ENCODE peak calls at places on chromosomes 7 and 10, in nine cellular contexts. M is K562, P is fibroblast of lung, B is colonic mucosa, H is GM12878, J is mesendoderm, O is IMR-90, Q is PC-3, R is GM23248. X is an unnamed sample.

GRCh38 chr10:107579970-107580369 is 415.5 kb upstream of the SORCS1 start:
- DNase-seq in M (no peak), P (no peak), B (no peak), H (no peak), J (no peak), O (no peak), Q (peak; percentile 9), R (no peak), X (no peak)

GRCh38 chr7:148485618-148486017 is 104.9 kb upstream of the C7orf33 start:
- DNase-seq in M (no peak), P (no peak), B (peak; percentile 33), H (no peak), J (no peak), O (no peak), Q (peak; percentile 12), R (no peak), X (no peak)

GRCh38 chr7:142884285-142884637 is 1.3 kb downstream of the TRPV6 start:
- DNase-seq in M (no peak), P (no peak), B (no peak), H (no peak), J (no peak), O (no peak), Q (no peak), R (no peak), X (peak; percentile 28)

GRCh38 chr10:35854661-35855060 is 212.6 kb upstream of the FZD8 start:
- DNase-seq in M (no peak), P (no peak), B (no peak), H (no peak), J (no peak), O (peak; percentile 72), Q (no peak), R (peak; percentile 28), X (no peak)

GRCh38 chr7:38731195-38731594 is 100.0 kb upstream of the AMPH start:
- DNase-seq in M (no peak), P (no peak), B (no peak), H (no peak), J (no peak), O (peak; percentile 49), Q (no peak), R (peak; percentile 58), X (no peak)

GRCh38 chr10:7942311-7942710 is 112.2 kb upstream of the GATA3 start:
- DNase-seq in M (no peak), P (peak; percentile 56), B (no peak), H (no peak), J (no peak), O (peak; percentile 51), Q (no peak), R (no peak), X (no peak)

GRCh38 chr10:92699518-92700272 is 9.9 kb downstream of the HHEX start:
- DNase-seq in M (no peak), P (peak; percentile 55), B (peak; percentile 26), H (no peak), J (peak; percentile 78), O (peak; percentile 42), Q (peak; percentile 56), R (peak; percentile 60), X (peak; percentile 78)

GRCh38 chr7:73831656-73832579 is 1.1 kb downstream of the CLDN4 start:
- DNase-seq in M (no peak), P (no peak), B (peak; percentile 89), H (no peak), J (peak; percentile 93), O (no peak), Q (peak; percentile 87), R (no peak), X (peak; percentile 95)

GRCh38 chr7:140678816-140679130 is 6.0 kb downstream of the ADCK2 start:
- DNase-seq in M (no peak), P (no peak), B (no peak), H (no peak), J (no peak), O (no peak), Q (no peak), R (no peak), X (no peak)

GRCh38 chr10:110074986-110075664 is 67.3 kb downstream of the ADD3 start:
- DNase-seq in M (no peak), P (peak; percentile 87), B (no peak), H (no peak), J (peak; percentile 58), O (peak; percentile 94), Q (peak; percentile 35), R (peak; percentile 87), X (no peak)

DNA sequence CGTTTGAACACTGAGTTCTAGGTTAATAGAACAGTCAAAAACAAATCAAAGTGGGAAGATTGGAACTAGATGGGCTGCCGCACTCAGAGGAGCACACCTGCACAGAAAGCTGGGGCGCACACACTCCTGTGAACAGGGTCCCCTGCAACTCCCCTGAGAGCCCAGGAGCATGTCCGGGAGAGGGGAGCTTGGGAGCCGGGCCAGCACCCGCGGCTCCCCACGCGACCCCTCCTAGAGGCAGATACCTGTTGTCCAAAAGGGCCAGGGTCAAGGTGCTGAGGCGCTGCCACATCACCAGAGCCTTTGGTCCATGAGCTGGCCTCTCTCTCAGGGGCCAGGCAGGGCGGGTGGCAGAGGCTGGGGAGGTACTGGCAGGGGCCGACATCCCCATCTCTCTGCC is 5.6 kb downstream of the NKX6-2 start:
- DNase-seq in M (no peak), P (no peak), B (no peak), H (no peak), J (no peak), O (no peak), Q (no peak), R (no peak), X (no peak)
- H3K27me3 ChIP-seq in M (no peaks in the 10 kb centered on the region), P (peaks cover 10% of the 10 kb centered on the region), B (peaks cover 17% of the 10 kb centered on the region), H (no peaks in the 10 kb centered on the region), J (peaks cover 27% of the 10 kb centered on the region), O (peaks cover 23% of the 10 kb centered on the region), Q (no peaks in the 10 kb centered on the region), R (peaks cover 8% of the 10 kb centered on the region), X (peaks cover 40% of the 10 kb centered on the region)

GRCh38 chr10:94049911-94050310 is 56.2 kb downstream of the PLCE1 start:
- DNase-seq in M (no peak), P (no peak), B (no peak), H (no peak), J (no peak), O (no peak), Q (no peak), R (no peak), X (no peak)

GRCh38 chr10:94046152-94046551 is 52.4 kb downstream of the PLCE1 start:
- DNase-seq in M (no peak), P (no peak), B (no peak), H (no peak), J (no peak), O (no peak), Q (no peak), R (no peak), X (peak; percentile 60)

GRCh38 chr10:94043431-94043990 is 49.8 kb downstream of the PLCE1 start:
- DNase-seq in M (no peak), P (no peak), B (no peak), H (no peak), J (no peak), O (no peak), Q (peak; percentile 74), R (peak; percentile 66), X (no peak)

GRCh38 chr10:94042814-94043175 is 49.1 kb downstream of the PLCE1 start:
- DNase-seq in M (no peak), P (no peak), B (no peak), H (no peak), J (no peak), O (no peak), Q (no peak), R (peak; percentile 71), X (no peak)

DNA sequence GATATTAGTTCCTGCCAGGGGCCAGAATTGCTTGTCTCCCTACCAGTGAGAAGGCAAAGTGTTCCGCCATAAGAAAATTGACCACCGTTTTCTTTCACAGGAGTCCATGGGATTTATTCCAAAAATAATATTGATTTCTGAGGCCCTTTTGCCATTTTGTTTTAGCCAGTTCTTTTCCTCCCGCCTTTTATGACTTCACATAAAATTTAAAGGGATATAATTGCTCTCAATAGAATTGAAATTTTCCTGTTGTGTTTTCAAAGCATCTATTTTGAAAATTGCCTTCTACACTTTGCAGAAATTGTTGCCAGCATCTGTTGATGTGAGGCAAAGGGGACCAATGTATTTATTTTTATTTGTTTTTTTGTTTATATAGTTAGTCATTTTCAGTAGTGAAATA is 53.6 kb downstream of the PLCE1 start:
- DNase-seq in M (no peak), P (no peak), B (no peak), H (no peak), J (no peak), O (no peak), Q (no peak), R (no peak), X (no peak)
- H3K36me3 ChIP-seq in M (no peaks in the 10 kb centered on the region), P (no peaks in the 10 kb centered on the region), B (no peaks in the 10 kb centered on the region), H (no peaks in the 10 kb centered on the region), J (no peaks in the 10 kb centered on the region), O (no peaks in the 10 kb centered on the region), Q (no peaks in the 10 kb centered on the region), R (no peaks in the 10 kb centered on the region), X (peaks cover 11% of the 10 kb centered on the region)

GRCh38 chr10:33588974-33589600 is 254.6 kb upstream of the NRP1 start:
- DNase-seq in M (no peak), P (no peak), B (no peak), H (no peak), J (no peak), O (no peak), Q (no peak), R (no peak), X (no peak)
- H3K9ac ChIP-seq in M (no peak overlapping the region), P (no peak overlapping the region), B (no peak overlapping the region), H (no peak overlapping the region), J (no peak overlapping the region), O (no peak overlapping the region), Q (no peak overlapping the region), R (no peak overlapping the region), X (no peak overlapping the region)

DNA sequence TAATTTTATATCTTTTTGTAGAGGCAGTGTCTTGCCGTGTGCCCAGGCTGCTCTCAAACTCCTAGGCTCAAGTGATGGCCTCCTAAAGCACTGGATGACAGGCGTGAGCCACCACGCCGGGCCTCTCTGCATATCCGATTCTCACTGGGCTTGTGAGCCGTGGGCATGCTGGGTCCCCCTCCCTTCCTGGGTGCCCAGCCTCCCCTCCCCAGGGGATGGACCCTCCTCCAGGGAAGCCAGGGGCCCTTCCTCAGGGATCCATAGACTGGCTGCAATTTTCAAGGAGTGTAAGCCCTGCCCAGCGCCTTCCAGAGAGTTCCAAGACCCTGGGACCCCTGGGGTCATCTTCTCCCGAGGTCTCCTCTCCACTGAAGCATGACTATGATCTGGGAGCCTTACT is 23.7 kb upstream of the ELFN1 start:
- DNase-seq in M (no peak), P (no peak), B (no peak), H (no peak), J (no peak), O (no peak), Q (no peak), R (no peak), X (no peak)
- H3K27me3 ChIP-seq in M (no peaks in the 10 kb centered on the region), P (peaks cover 16% of the 10 kb centered on the region), B (peaks cover 3% of the 10 kb centered on the region), H (peaks cover 6% of the 10 kb centered on the region), J (no peaks in the 10 kb centered on the region), O (peaks cover 59% of the 10 kb centered on the region), Q (peaks cover 18% of the 10 kb centered on the region), R (peaks cover 25% of the 10 kb centered on the region), X (no peaks in the 10 kb centered on the region)

GRCh38 chr7:27148776-27149641 is 1.4 kb upstream of the HOXA6 start:
- DNase-seq in M (no peak), P (peak; percentile 77), B (peak; percentile 76), H (no peak), J (no peak), O (no peak), Q (peak; percentile 69), R (peak; percentile 75), X (peak; percentile 19)
- H3K36me3 ChIP-seq in M (no peaks in the 10 kb centered on the region), P (no peaks in the 10 kb centered on the region), B (no peaks in the 10 kb centered on the region), H (no peaks in the 10 kb centered on the region), J (no peaks in the 10 kb centered on the region), O (no peaks in the 10 kb centered on the region), Q (peaks cover 13% of the 10 kb centered on the region), R (peaks cover 6% of the 10 kb centered on the region), X (no peaks in the 10 kb centered on the region)